ENCODE peak calls at places on chromosomes 13 and 19, in six cellular contexts. Y is NCI-H2081; T is aorta; D is T-helper 2 cell; L is activated CD8-positive, alpha-beta memory T cell treated with anti-CD3 and anti-CD28 coated beads, Interleukin-2, amount 50 U/mL, for 4 hours; B is dorsolateral prefrontal cortex. F is an unnamed sample.

GRCh38 chr13:60838581-60838980 is 441.6 kb downstream of the TDRD3 start:
- DNase-seq in L (no peak), D (no peak), Y (no peak), B (no peak), T (no peak), F (no peak)

GRCh38 chr13:46286972-46287371 is 75.2 kb downstream of the LRRC63 start:
- DNase-seq in T (no peak), L (no peak), B (no peak), Y (no peak), D (no peak), F (no peak)

GRCh38 chr19:14507704-14508246 is 10.4 kb downstream of the DNAJB1 start:
- DNase-seq in D (no peak), B (no peak), Y (no peak), L (no peak), T (no peak), F (no peak)

GRCh38 chr19:32289566-32290210 is 55.7 kb upstream of the ZNF507 start:
- DNase-seq in Y (no peak), B (no peak), D (no peak), T (no peak), L (no peak), F (no peak)

GRCh38 chr19:55467236-55468053 is 2.9 kb upstream of the C19orf85 start:
- DNase-seq in Y (no peak), T (peak; percentile 82), D (peak; percentile 42), B (no peak), L (peak; percentile 71), F (peak; percentile 86)

GRCh38 chr19:33674575-33675367 is 53.0 kb downstream of the CHST8 start:
- DNase-seq in B (peak; percentile 18), Y (no peak), D (no peak), T (no peak), L (no peak), F (no peak)

GRCh38 chr19:54517483-54517882 is 14.9 kb downstream of the LAIR2 start:
- DNase-seq in B (no peak), L (peak; percentile 43), T (peak; percentile 58), D (no peak), Y (no peak), F (peak; percentile 61)

GRCh38 chr13:95676100-95676774 is 702 bp upstream of the DNAJC3 start:
- DNase-seq in Y (peak; percentile 36), B (no peak), T (no peak), L (no peak), D (peak; percentile 30), F (no peak)

GRCh38 chr13:48144413-48145035 is 49.6 kb upstream of the MED4 start:
- DNase-seq in L (no peak), T (peak; percentile 77), Y (no peak), B (no peak), D (no peak), F (peak; percentile 75)

GRCh38 chr19:45245334-45245787 is at the start of gene EXOC3L2:
- DNase-seq in L (no peak), B (no peak), Y (no peak), T (no peak), D (no peak), F (peak; percentile 51)

GRCh38 chr19:574658-575526 is 2.5 kb downstream of the BSG start:
- DNase-seq in Y (no peak), B (no peak), L (no peak), T (no peak), D (no peak), F (peak; percentile 79)

GRCh38 chr19:50046649-50047503 is 21.1 kb downstream of the ZNF473 start:
- DNase-seq in L (peak; percentile 64), B (peak; percentile 64), Y (no peak), T (peak; percentile 64), D (peak; percentile 14), F (peak; percentile 72)

GRCh38 chr13:59086147-59086546 is 1077.6 kb downstream of the DIAPH3 start:
- DNase-seq in T (no peak), Y (no peak), L (no peak), B (no peak), D (no peak), F (no peak)

F was measured in Right ventricle myocardium superior.